ENCODE peak calls at places on chromosome 17, in six cellular contexts. S is HCT116, C is uterus, H is left ventricle myocardium inferior, N is BE2C, Y is IMR-90. Z is an unnamed sample. For H3K27me3, the result is how much of the 10 kb centered on the place peaks cover.

GRCh38 chr17:76872221-76872873 is 4.1 kb downstream of the MGAT5B start:
- DNase-seq in H (no peak), C (no peak), Y (peak), N (no peak), S (peak), Z (no peak)

GRCh38 chr17:74738051-74738996 is 1.3 kb downstream of the RAB37 start:
- DNase-seq in N (no peak), Y (no peak), H (peak), C (no peak), S (no peak), Z (peak)

GRCh38 chr17:2705263-2705662 is 6.3 kb downstream of the CLUH start:
- DNase-seq in H (no peak), N (no peak), Y (peak), C (no peak), S (no peak), Z (no peak)

GRCh38 chr17:55259684-55260111 is 5.1 kb upstream of the HLF start:
- DNase-seq in N (no peak), C (no peak), S (no peak), Y (no peak), H (no peak), Z (no peak)

GRCh38 chr17:50923611-50924010 is 57.5 kb upstream of the TOB1 start:
- DNase-seq in Y (no peak), H (no peak), S (no peak), N (peak), C (no peak), Z (no peak)

GRCh38 chr17:38751803-38752118 is 780 bp upstream of the PSMB3 start:
- DNase-seq in S (peak), N (peak), H (peak), C (peak), Y (peak), Z (peak)

GRCh38 chr17:78316867-78317816 is 42.7 kb downstream of the SOCS3 start:
- DNase-seq in H (no peak), S (no peak), C (no peak), N (no peak), Y (peak), Z (no peak)

GRCh38 chr17:65856865-65857264 is 295.4 kb upstream of the AXIN2 start:
- DNase-seq in N (no peak), C (no peak), S (no peak), Y (peak), H (no peak), Z (no peak)

GRCh38 chr17:57356153-57356721 is 99.9 kb downstream of the MSI2 start:
- DNase-seq in H (no peak), N (no peak), C (no peak), Y (no peak), S (no peak), Z (no peak)

GRCh38 chr17:14712471-14713075 is 411.7 kb downstream of the HS3ST3B1 start:
- DNase-seq in H (no peak), N (no peak), S (no peak), Y (no peak), C (no peak), Z (no peak)

GRCh38 chr17:81159611-81160265 is 5.6 kb upstream of the PVALEF start:
- DNase-seq in H (no peak), C (no peak), S (no peak), Y (no peak), N (no peak), Z (no peak)

GRCh38 chr17:7969434-7969833 is 33.0 kb upstream of the GUCY2D start:
- DNase-seq in Y (no peak), H (no peak), C (no peak), S (no peak), N (no peak), Z (no peak)

GRCh38 chr17:34781571-34782108 is 179.6 kb downstream of the CCT6B start:
- DNase-seq in S (no peak), Y (peak), C (no peak), N (peak), H (no peak), Z (no peak)

GRCh38 chr17:49318438-49318965 is 43.5 kb downstream of the ZNF652 start:
- DNase-seq in Y (no peak), C (no peak), S (no peak), N (no peak), H (no peak), Z (no peak)

GRCh38 chr17:50533185-50533584 is 650 bp downstream of the EPN3 start:
- DNase-seq in C (no peak), S (no peak), N (no peak), H (no peak), Y (no peak), Z (no peak)

GRCh38 chr17:42212382-42212781 is 18.1 kb upstream of the GHDC start:
- DNase-seq in Y (no peak), N (no peak), H (no peak), C (no peak), S (no peak), Z (no peak)

GRCh38 chr17:3167574-3167973 is 29.7 kb upstream of the OR1A2 start:
- DNase-seq in C (no peak), H (no peak), S (no peak), Y (no peak), N (no peak), Z (no peak)

GRCh38 chr17:19737305-19738072 is 10.6 kb downstream of the ALDH3A1 start:
- DNase-seq in Y (no peak), H (peak), N (no peak), S (no peak), C (no peak), Z (no peak)

GRCh38 chr17:81837641-81838040 is 2.8 kb upstream of the PPP1R27 start:
- DNase-seq in S (no peak), Y (peak), N (no peak), C (no peak), H (no peak), Z (no peak)

GRCh38 chr17:51230306-51230705 is 29.5 kb downstream of the MBTD1 start:
- DNase-seq in Y (peak), N (no peak), H (no peak), C (no peak), S (no peak), Z (no peak)

GRCh38 chr17:8016632-8017424 is 14.4 kb downstream of the GUCY2D start:
- DNase-seq in N (peak), C (no peak), S (no peak), Y (no peak), H (no peak), Z (no peak)

GRCh38 chr17:75430159-75430748 is 24.8 kb upstream of the GRB2 start:
- DNase-seq in H (no peak), Y (peak), C (no peak), S (no peak), N (no peak), Z (no peak)

GRCh38 chr17:7046127-7046724 is 2.3 kb upstream of the SLC16A11 start:
- DNase-seq in N (no peak), Y (no peak), H (no peak), S (peak), C (no peak), Z (no peak)

GRCh38 chr17:14068542-14069250 is 608 bp upstream of the COX10 start:
- DNase-seq in H (no peak), N (no peak), S (no peak), Y (no peak), C (no peak), Z (no peak)

GRCh38 chr17:21842332-21843317 is 150.3 kb downstream of the KCNJ18 start:
- DNase-seq in H (no peak), Y (no peak), C (no peak), S (no peak), N (no peak), Z (no peak)

GRCh38 chr17:32980230-32980629 is 11.4 kb upstream of the SPACA3 start:
- DNase-seq in S (no peak), H (no peak), N (no peak), C (no peak), Y (no peak), Z (no peak)

GRCh38 chr17:2171725-2172446 is 117.0 kb downstream of the HIC1 start:
- DNase-seq in H (peak), N (no peak), C (peak), Y (peak), S (no peak), Z (peak)

GRCh38 chr17:17303010-17303846 is at the start of gene NT5M:
- DNase-seq in N (peak), H (peak), C (peak), S (no peak), Y (peak), Z (peak)

GRCh38 chr17:73801455-73802100 is 157.3 kb upstream of the SDK2 start:
- DNase-seq in H (no peak), S (no peak), C (no peak), Y (no peak), N (no peak), Z (no peak)

GRCh38 chr17:82399601-82400101 is 18.5 kb upstream of the HEXD start:
- DNase-seq in S (no peak), H (no peak), N (peak), Y (no peak), C (no peak), Z (no peak)

GRCh38 chr17:55584055-55584685 is 72.9 kb upstream of the SMIM36 start:
- DNase-seq in Y (peak), C (no peak), S (no peak), N (no peak), H (no peak), Z (no peak)

GRCh38 chr17:63500548-63501390 is 22.4 kb upstream of the KCNH6 start:
- DNase-seq in Y (no peak), H (no peak), N (no peak), C (no peak), S (no peak), Z (no peak)

GRCh38 chr17:76381633-76382304 is 2.6 kb upstream of the SPHK1 start:
- DNase-seq in S (no peak), C (no peak), N (no peak), H (no peak), Y (peak), Z (peak)

GRCh38 chr17:48630009-48630924 is 4.1 kb upstream of the HOXB9 start:
- DNase-seq in S (no peak), N (no peak), H (no peak), C (no peak), Y (no peak), Z (no peak)

GRCh38 chr17:7544911-7545310 is 3.9 kb upstream of the TNFSF12 start:
- DNase-seq in N (no peak), Y (no peak), S (no peak), H (no peak), C (no peak), Z (no peak)

GRCh38 chr17:67633751-67634191 is 84.0 kb upstream of the NOL11 start:
- DNase-seq in N (no peak), H (peak), S (no peak), Y (peak), C (no peak), Z (peak)

GRCh38 chr17:60435244-60436170 is 13.2 kb downstream of the CHCT1 start:
- DNase-seq in Y (peak), H (peak), N (peak), S (peak), C (peak), Z (peak)

GRCh38 chr17:72022328-72022727 is 98.5 kb upstream of the SOX9 start:
- DNase-seq in S (no peak), C (no peak), Y (no peak), N (no peak), H (no peak), Z (no peak)

GRCh38 chr17:42133461-42134041 is 10.9 kb downstream of the HSPB9 start:
- DNase-seq in S (no peak), C (no peak), N (peak), Y (no peak), H (no peak), Z (no peak)

GRCh38 chr17:10583834-10584233 is 34.4 kb upstream of the MYH2 start:
- DNase-seq in N (no peak), Y (no peak), S (no peak), H (no peak), C (no peak), Z (no peak)
- H3K4me3 ChIP-seq in N (no peak), Y (no peak), S (no peak), H (no peak), C (no peak), Z (no peak)

GRCh38 chr17:46874906-46875305 is 23.5 kb downstream of the WNT9B start:
- DNase-seq in N (no peak), Y (no peak), C (no peak), H (no peak), S (no peak), Z (no peak)
- H3K27me3 ChIP-seq in N (under half), Y (under half), C (under half), H (under half), S (under half), Z (under half)

DNA sequence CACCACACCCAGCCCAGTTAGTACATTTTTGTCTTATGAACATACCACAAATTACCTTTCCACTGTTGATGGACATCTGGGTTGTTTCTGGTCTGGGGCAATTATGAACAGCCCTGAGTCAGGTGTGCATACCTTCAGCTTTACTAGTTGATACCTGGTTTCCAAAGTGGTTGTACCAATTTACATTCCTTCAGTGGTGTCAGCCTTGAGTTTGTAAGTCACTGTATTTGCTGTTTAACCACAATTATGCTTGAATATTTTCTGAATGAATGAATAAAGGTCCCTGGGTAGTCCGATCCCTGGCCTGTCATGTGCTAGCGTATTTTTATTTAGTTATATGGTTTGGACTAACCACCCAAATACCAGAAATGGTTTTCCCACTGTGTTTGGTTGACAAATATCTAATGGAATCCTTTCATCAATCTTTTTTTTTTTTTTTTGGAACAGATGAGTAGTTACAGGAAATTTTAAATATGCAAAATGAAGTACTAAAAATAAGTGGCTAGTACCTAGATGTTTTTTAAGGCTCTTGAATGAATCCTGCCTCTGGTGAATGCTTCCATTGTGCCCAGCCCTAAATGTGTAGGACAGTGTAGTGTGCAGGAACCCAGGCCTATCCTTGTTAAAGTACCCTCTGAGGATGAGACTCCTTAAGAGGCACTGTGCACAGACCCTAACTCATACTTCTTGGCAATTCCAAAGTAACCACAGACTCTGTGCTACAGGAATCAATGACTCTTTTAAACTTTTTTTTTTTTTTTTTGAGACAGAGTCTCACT is 3.7 kb downstream of the DUSP14 start:
- DNase-seq in H (no peak), Y (peak), N (no peak), S (peak), C (no peak), Z (no peak)
- H3K4me3 ChIP-seq in H (no peak), Y (no peak), N (no peak), S (no peak), C (no peak), Z (no peak)

GRCh38 chr17:79716183-79716797 is 14.5 kb upstream of the ENPP7 start:
- DNase-seq in H (no peak), C (no peak), S (no peak), Y (no peak), N (peak), Z (no peak)

GRCh38 chr17:79715318-79716182 is 15.2 kb upstream of the ENPP7 start:
- DNase-seq in S (no peak), N (peak), H (no peak), Y (no peak), C (no peak), Z (no peak)

GRCh38 chr17:79714129-79714528 is 16.6 kb upstream of the ENPP7 start:
- DNase-seq in H (no peak), S (no peak), N (no peak), C (no peak), Y (no peak), Z (no peak)

GRCh38 chr17:79713391-79713790 is 17.4 kb upstream of the ENPP7 start:
- DNase-seq in H (no peak), N (no peak), Y (no peak), C (no peak), S (no peak), Z (no peak)

GRCh38 chr17:79714746-79715145 is 16.0 kb upstream of the ENPP7 start:
- DNase-seq in H (no peak), C (no peak), Y (no peak), S (no peak), N (no peak), Z (no peak)
- H3K27me3 ChIP-seq in H (half or more), C (under half), Y (under half), S (under half), N (under half), Z (under half)

GRCh38 chr17:31512104-31512740 is 120.7 kb downstream of the RAB11FIP4 start:
- DNase-seq in C (no peak), S (no peak), Y (no peak), N (no peak), H (no peak), Z (no peak)
- H3K4me3 ChIP-seq in C (no peak), S (no peak), Y (no peak), N (no peak), H (no peak), Z (no peak)

DNA sequence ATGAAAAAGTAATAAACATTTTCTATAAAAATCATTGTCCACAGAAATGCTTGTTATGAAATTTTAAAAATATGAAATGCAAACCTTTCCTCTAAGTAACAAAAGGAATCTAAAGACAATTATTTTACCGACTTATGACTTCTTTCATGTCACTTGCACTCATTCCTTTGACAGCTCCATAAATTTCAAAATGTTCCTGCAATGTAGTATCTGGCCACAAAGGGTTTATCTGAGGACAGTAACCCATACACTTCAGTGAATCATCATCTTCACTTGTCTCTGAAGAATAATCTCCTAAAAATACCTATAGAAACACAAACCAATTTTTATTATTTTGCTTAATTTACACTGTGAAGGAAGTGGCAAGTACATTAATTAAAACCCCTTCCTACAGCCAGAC is 25.6 kb upstream of the ABCA10 start:
- DNase-seq in Y (no peak), N (no peak), S (no peak), C (no peak), H (no peak), Z (no peak)
- H3K27me3 ChIP-seq in Y (under half), N (under half), S (under half), C (under half), H (under half), Z (under half)

Z was measured in heart right ventricle.